ENCODE peak calls at places on chromosomes 5 and 9, in six cellular contexts. One of them, this sample, is unnamed.

GRCh38 chr9:4640027-4640426 is 22.1 kb upstream of the PLPP6 start:
- DNase-seq in HFFc6: no peak
- DNase-seq in sigmoid colon: no peak
- DNase-seq in fibroblast of the aortic adventitia: peak
- DNase-seq in choroid plexus epithelial cell: peak
- DNase-seq in AG09309: no peak
- DNase-seq in this sample: no peak

GRCh38 chr9:137058651-137059234 is 4.9 kb upstream of the ENTPD2 start:
- DNase-seq in HFFc6: no peak
- DNase-seq in sigmoid colon: no peak
- DNase-seq in fibroblast of the aortic adventitia: no peak
- DNase-seq in choroid plexus epithelial cell: no peak
- DNase-seq in AG09309: no peak
- DNase-seq in this sample: no peak

GRCh38 chr9:121566401-121567141 is 66.9 kb upstream of the GGTA1 start:
- DNase-seq in HFFc6: peak
- DNase-seq in sigmoid colon: peak
- DNase-seq in fibroblast of the aortic adventitia: peak
- DNase-seq in choroid plexus epithelial cell: peak
- DNase-seq in AG09309: no peak
- DNase-seq in this sample: no peak

GRCh38 chr9:6739218-6739617 is 18.6 kb upstream of the KDM4C start:
- DNase-seq in HFFc6: peak
- DNase-seq in sigmoid colon: no peak
- DNase-seq in fibroblast of the aortic adventitia: peak
- DNase-seq in choroid plexus epithelial cell: peak
- DNase-seq in AG09309: no peak
- DNase-seq in this sample: no peak

GRCh38 chr9:73370053-73370452 is 218.4 kb downstream of the ANXA1 start:
- DNase-seq in HFFc6: no peak
- DNase-seq in sigmoid colon: no peak
- DNase-seq in fibroblast of the aortic adventitia: no peak
- DNase-seq in choroid plexus epithelial cell: no peak
- DNase-seq in AG09309: no peak
- DNase-seq in this sample: no peak

GRCh38 chr5:30752015-30752414 is 441.5 kb upstream of the CDH6 start:
- DNase-seq in HFFc6: no peak
- DNase-seq in sigmoid colon: no peak
- DNase-seq in fibroblast of the aortic adventitia: no peak
- DNase-seq in choroid plexus epithelial cell: peak
- DNase-seq in AG09309: no peak
- DNase-seq in this sample: no peak

GRCh38 chr5:160349249-160349965 is 21.0 kb downstream of the C1QTNF2 start:
- DNase-seq in HFFc6: no peak
- DNase-seq in sigmoid colon: no peak
- DNase-seq in fibroblast of the aortic adventitia: no peak
- DNase-seq in choroid plexus epithelial cell: no peak
- DNase-seq in AG09309: no peak
- DNase-seq in this sample: no peak

GRCh38 chr5:60993875-60994571 is 49.0 kb downstream of the NDUFAF2 start:
- DNase-seq in HFFc6: no peak
- DNase-seq in sigmoid colon: no peak
- DNase-seq in fibroblast of the aortic adventitia: no peak
- DNase-seq in choroid plexus epithelial cell: no peak
- DNase-seq in AG09309: no peak
- DNase-seq in this sample: no peak

GRCh38 chr5:73031839-73032238 is 76.0 kb downstream of the FCHO2 start:
- DNase-seq in HFFc6: peak
- DNase-seq in sigmoid colon: no peak
- DNase-seq in fibroblast of the aortic adventitia: peak
- DNase-seq in choroid plexus epithelial cell: peak
- DNase-seq in AG09309: peak
- DNase-seq in this sample: no peak

GRCh38 chr9:4461434-4461833 is 28.8 kb upstream of the SLC1A1 start:
- DNase-seq in HFFc6: no peak
- DNase-seq in sigmoid colon: no peak
- DNase-seq in fibroblast of the aortic adventitia: no peak
- DNase-seq in choroid plexus epithelial cell: no peak
- DNase-seq in AG09309: no peak
- DNase-seq in this sample: no peak

GRCh38 chr5:74179183-74179582 is 461.3 kb downstream of the ENC1 start:
- DNase-seq in HFFc6: peak
- DNase-seq in sigmoid colon: no peak
- DNase-seq in fibroblast of the aortic adventitia: peak
- DNase-seq in choroid plexus epithelial cell: peak
- DNase-seq in AG09309: peak
- DNase-seq in this sample: no peak

GRCh38 chr9:85600675-85601263 is 141.0 kb downstream of the AGTPBP1 start:
- DNase-seq in HFFc6: no peak
- DNase-seq in sigmoid colon: no peak
- DNase-seq in fibroblast of the aortic adventitia: no peak
- DNase-seq in choroid plexus epithelial cell: no peak
- DNase-seq in AG09309: no peak
- DNase-seq in this sample: no peak

GRCh38 chr9:90803860-90804593 is 2.4 kb downstream of the SYK start:
- DNase-seq in HFFc6: no peak
- DNase-seq in sigmoid colon: no peak
- DNase-seq in fibroblast of the aortic adventitia: no peak
- DNase-seq in choroid plexus epithelial cell: no peak
- DNase-seq in AG09309: no peak
- DNase-seq in this sample: no peak

GRCh38 chr9:4082948-4083347 is 216.9 kb downstream of the GLIS3 start:
- DNase-seq in HFFc6: no peak
- DNase-seq in sigmoid colon: no peak
- DNase-seq in fibroblast of the aortic adventitia: no peak
- DNase-seq in choroid plexus epithelial cell: no peak
- DNase-seq in AG09309: no peak
- DNase-seq in this sample: no peak

GRCh38 chr5:178473858-178474257 is 116.3 kb downstream of the COL23A1 start:
- DNase-seq in HFFc6: no peak
- DNase-seq in sigmoid colon: no peak
- DNase-seq in fibroblast of the aortic adventitia: no peak
- DNase-seq in choroid plexus epithelial cell: no peak
- DNase-seq in AG09309: no peak
- DNase-seq in this sample: no peak

GRCh38 chr5:74540582-74540981 is 99.9 kb downstream of the ENC1 start:
- DNase-seq in HFFc6: no peak
- DNase-seq in sigmoid colon: no peak
- DNase-seq in fibroblast of the aortic adventitia: no peak
- DNase-seq in choroid plexus epithelial cell: no peak
- DNase-seq in AG09309: no peak
- DNase-seq in this sample: no peak

GRCh38 chr5:143350790-143351603 is 52.5 kb downstream of the NR3C1 start:
- DNase-seq in HFFc6: peak
- DNase-seq in sigmoid colon: no peak
- DNase-seq in fibroblast of the aortic adventitia: peak
- DNase-seq in choroid plexus epithelial cell: peak
- DNase-seq in AG09309: peak
- DNase-seq in this sample: no peak

GRCh38 chr9:124594673-124595072 is 87.5 kb upstream of the NR5A1 start:
- DNase-seq in HFFc6: no peak
- DNase-seq in sigmoid colon: no peak
- DNase-seq in fibroblast of the aortic adventitia: peak
- DNase-seq in choroid plexus epithelial cell: no peak
- DNase-seq in AG09309: no peak
- DNase-seq in this sample: no peak

GRCh38 chr5:50658243-50658642 is 8.2 kb upstream of the PARP8 start:
- DNase-seq in HFFc6: no peak
- DNase-seq in sigmoid colon: no peak
- DNase-seq in fibroblast of the aortic adventitia: no peak
- DNase-seq in choroid plexus epithelial cell: no peak
- DNase-seq in AG09309: no peak
- DNase-seq in this sample: no peak

GRCh38 chr5:179774442-179774841 is 19.3 kb upstream of the LTC4S start:
- DNase-seq in HFFc6: no peak
- DNase-seq in sigmoid colon: no peak
- DNase-seq in fibroblast of the aortic adventitia: no peak
- DNase-seq in choroid plexus epithelial cell: no peak
- DNase-seq in AG09309: no peak
- DNase-seq in this sample: no peak

GRCh38 chr5:170633235-170634041 is 129.6 kb downstream of the KCNIP1 start:
- DNase-seq in HFFc6: peak
- DNase-seq in sigmoid colon: peak
- DNase-seq in fibroblast of the aortic adventitia: peak
- DNase-seq in choroid plexus epithelial cell: peak
- DNase-seq in AG09309: peak
- DNase-seq in this sample: peak

GRCh38 chr9:134928796-134929559 is 11.3 kb upstream of the FCN1 start:
- DNase-seq in HFFc6: no peak
- DNase-seq in sigmoid colon: peak
- DNase-seq in fibroblast of the aortic adventitia: no peak
- DNase-seq in choroid plexus epithelial cell: no peak
- DNase-seq in AG09309: no peak
- DNase-seq in this sample: peak

GRCh38 chr9:127931092-127931881 is 710 bp upstream of the PIP5KL1 start:
- DNase-seq in HFFc6: peak
- DNase-seq in sigmoid colon: no peak
- DNase-seq in fibroblast of the aortic adventitia: peak
- DNase-seq in choroid plexus epithelial cell: peak
- DNase-seq in AG09309: no peak
- DNase-seq in this sample: no peak

GRCh38 chr9:114141553-114142548 is 13.5 kb upstream of the COL27A1 start:
- DNase-seq in HFFc6: no peak
- DNase-seq in sigmoid colon: no peak
- DNase-seq in fibroblast of the aortic adventitia: peak
- DNase-seq in choroid plexus epithelial cell: peak
- DNase-seq in AG09309: no peak
- DNase-seq in this sample: no peak

GRCh38 chr5:156942064-156942463 is 21.0 kb downstream of the TIMD4 start:
- DNase-seq in HFFc6: no peak
- DNase-seq in sigmoid colon: no peak
- DNase-seq in fibroblast of the aortic adventitia: no peak
- DNase-seq in choroid plexus epithelial cell: no peak
- DNase-seq in AG09309: no peak
- DNase-seq in this sample: no peak

GRCh38 chr9:95032580-95033298 is 284.8 kb downstream of the FANCC start:
- DNase-seq in HFFc6: no peak
- DNase-seq in sigmoid colon: no peak
- DNase-seq in fibroblast of the aortic adventitia: no peak
- DNase-seq in choroid plexus epithelial cell: no peak
- DNase-seq in AG09309: no peak
- DNase-seq in this sample: no peak

DNA sequence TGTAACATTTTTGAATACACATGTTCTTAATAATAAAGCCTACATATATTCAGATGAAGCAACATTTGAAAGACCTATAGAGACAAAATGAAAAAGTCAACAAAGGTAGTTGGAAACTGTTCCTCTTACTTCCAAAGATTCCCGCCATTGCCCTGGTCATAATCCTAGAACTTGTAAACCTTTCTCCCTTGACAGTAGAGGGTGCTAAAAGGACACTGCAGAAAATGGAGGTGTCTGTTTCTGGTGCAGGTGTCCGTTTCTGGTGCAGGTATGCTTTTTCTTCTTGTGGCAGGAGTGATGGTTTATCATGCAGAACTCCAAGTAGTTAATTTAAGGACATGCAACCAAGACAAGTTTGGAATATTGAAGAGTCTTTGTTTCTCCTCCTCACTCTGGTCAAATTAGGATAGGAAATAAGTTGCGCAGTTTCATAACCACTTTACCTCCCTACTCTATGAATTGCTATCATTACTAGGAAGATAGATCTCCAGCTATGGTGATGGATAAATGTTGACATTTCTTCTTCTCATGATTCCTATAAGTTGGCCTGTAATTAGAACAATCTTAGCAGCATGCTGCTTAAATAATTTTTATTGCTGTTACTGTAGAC is 56.0 kb upstream of the FAM174A start:
- DNase-seq in HFFc6: no peak
- DNase-seq in sigmoid colon: no peak
- DNase-seq in fibroblast of the aortic adventitia: peak
- DNase-seq in choroid plexus epithelial cell: peak
- DNase-seq in AG09309: peak
- DNase-seq in this sample: no peak
- TF ChIP-seq CTCF in HFFc6: peak
- TF ChIP-seq CTCF in sigmoid colon: no peak
- TF ChIP-seq CTCF in fibroblast of the aortic adventitia: peak
- TF ChIP-seq CTCF in choroid plexus epithelial cell: peak
- TF ChIP-seq CTCF in AG09309: peak
- TF ChIP-seq CTCF in this sample: peak

DNA sequence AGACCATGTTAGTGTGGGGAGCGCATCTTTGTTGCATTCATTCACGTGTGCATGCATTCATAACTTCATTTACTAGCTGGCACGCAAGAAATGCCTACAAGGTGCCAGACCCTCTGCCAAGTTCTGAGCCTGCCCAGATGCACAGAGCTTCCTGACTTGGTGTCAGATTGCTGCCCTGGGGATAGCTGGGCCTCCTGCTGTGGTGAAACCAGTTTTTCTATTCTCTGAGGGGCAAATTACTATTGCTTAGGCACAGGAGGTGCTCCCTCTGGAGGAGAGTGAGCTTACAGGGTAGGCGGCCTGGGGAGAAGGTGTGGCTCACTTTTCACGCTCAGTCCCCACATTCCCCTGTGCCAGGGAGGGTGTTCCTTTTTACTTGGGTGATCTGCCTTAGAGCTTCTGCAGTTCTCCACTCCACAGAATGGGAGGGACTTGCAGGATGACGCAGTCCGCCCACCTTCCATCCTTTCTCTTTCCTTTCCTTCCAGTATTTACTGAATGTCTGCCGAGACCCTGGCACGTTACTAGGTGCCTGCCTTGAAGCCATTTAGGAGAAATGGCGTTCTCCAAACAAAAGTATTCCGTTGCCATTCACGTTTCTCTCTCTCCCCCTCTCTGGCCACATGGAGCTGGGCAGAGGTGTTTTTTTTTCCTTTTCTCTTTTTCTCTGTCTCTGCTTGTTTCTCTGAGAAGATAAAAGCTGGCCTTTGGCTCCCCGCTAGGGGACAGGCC is 27.9 kb upstream of the CTNNA1 start:
- DNase-seq in HFFc6: peak
- DNase-seq in sigmoid colon: peak
- DNase-seq in fibroblast of the aortic adventitia: peak
- DNase-seq in choroid plexus epithelial cell: peak
- DNase-seq in AG09309: peak
- DNase-seq in this sample: no peak
- TF ChIP-seq CTCF in HFFc6: peak
- TF ChIP-seq CTCF in sigmoid colon: no peak
- TF ChIP-seq CTCF in fibroblast of the aortic adventitia: peak
- TF ChIP-seq CTCF in choroid plexus epithelial cell: peak
- TF ChIP-seq CTCF in AG09309: peak
- TF ChIP-seq CTCF in this sample: peak

DNA sequence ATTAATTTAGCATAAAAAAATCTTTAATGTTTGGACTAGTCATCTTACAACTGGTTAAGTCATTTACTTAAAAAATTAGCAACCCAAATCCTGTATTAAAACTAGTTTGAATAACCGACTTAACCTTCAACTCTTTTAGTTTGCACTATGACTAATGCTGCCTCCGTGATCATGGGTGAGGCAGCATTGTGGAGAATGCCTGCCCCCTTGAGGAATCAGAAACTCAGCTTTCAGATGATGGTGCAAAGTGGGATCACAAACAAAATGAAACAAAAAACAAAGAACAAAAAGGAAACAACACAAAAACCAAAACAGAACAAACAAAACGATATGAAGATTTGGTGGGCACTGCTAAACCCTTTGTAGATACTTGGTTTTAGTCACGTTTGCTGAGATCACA is 127.0 kb upstream of the PALM2AKAP2 start:
- DNase-seq in HFFc6: peak
- DNase-seq in sigmoid colon: no peak
- DNase-seq in fibroblast of the aortic adventitia: peak
- DNase-seq in choroid plexus epithelial cell: peak
- DNase-seq in AG09309: peak
- DNase-seq in this sample: no peak
- TF ChIP-seq CTCF in HFFc6: peak
- TF ChIP-seq CTCF in sigmoid colon: no peak
- TF ChIP-seq CTCF in fibroblast of the aortic adventitia: peak
- TF ChIP-seq CTCF in choroid plexus epithelial cell: peak
- TF ChIP-seq CTCF in AG09309: peak
- TF ChIP-seq CTCF in this sample: peak

GRCh38 chr9:87263291-87263690 is 234.4 kb upstream of the DAPK1 start:
- DNase-seq in HFFc6: no peak
- DNase-seq in sigmoid colon: no peak
- DNase-seq in fibroblast of the aortic adventitia: no peak
- DNase-seq in choroid plexus epithelial cell: no peak
- DNase-seq in AG09309: no peak
- DNase-seq in this sample: no peak
- TF ChIP-seq CTCF in HFFc6: no peak
- TF ChIP-seq CTCF in sigmoid colon: no peak
- TF ChIP-seq CTCF in fibroblast of the aortic adventitia: no peak
- TF ChIP-seq CTCF in choroid plexus epithelial cell: peak
- TF ChIP-seq CTCF in AG09309: no peak
- TF ChIP-seq CTCF in this sample: no peak

This sample was measured in chondrocyte.